ENCODE peak calls at places on chromosome 17, in seven cellular contexts. One of them, this sample, is unnamed.
A peak's percentile ranks its signal among the peaks of the same experiment; 100 is the strongest.

GRCh38 chr17:68704897-68705296 is 103.7 kb upstream of the FAM20A start:
- DNase-seq in GM06990: no peak
- DNase-seq in Peyer's patch: no peak
- DNase-seq in left ventricle myocardium inferior: no peak
- DNase-seq in GM23338: no peak
- DNase-seq in esophagus muscularis mucosa: no peak
- DNase-seq in fibroblast of lung: no peak
- DNase-seq in this sample: peak; percentile 79

GRCh38 chr17:59840908-59841666 is 51.7 kb downstream of the TUBD1 start:
- DNase-seq in Peyer's patch: no peak
- DNase-seq in fibroblast of lung: peak; percentile 64
- DNase-seq in GM23338: no peak
- DNase-seq in left ventricle myocardium inferior: no peak
- DNase-seq in esophagus muscularis mucosa: no peak
- DNase-seq in GM06990: no peak
- DNase-seq in this sample: peak; percentile 41

GRCh38 chr17:43779145-43780125 is 658 bp upstream of the DUSP3 start:
- DNase-seq in Peyer's patch: peak; percentile 42
- DNase-seq in left ventricle myocardium inferior: no peak
- DNase-seq in GM06990: no peak
- DNase-seq in esophagus muscularis mucosa: no peak
- DNase-seq in fibroblast of lung: no peak
- DNase-seq in GM23338: peak; percentile 69
- DNase-seq in this sample: no peak

GRCh38 chr17:72092710-72093322 is 28.0 kb upstream of the SOX9 start:
- DNase-seq in Peyer's patch: no peak
- DNase-seq in esophagus muscularis mucosa: no peak
- DNase-seq in left ventricle myocardium inferior: no peak
- DNase-seq in GM23338: no peak
- DNase-seq in GM06990: no peak
- DNase-seq in fibroblast of lung: no peak
- DNase-seq in this sample: no peak

GRCh38 chr17:80449930-80450576 is 26.4 kb downstream of the NPTX1 start:
- DNase-seq in GM23338: no peak
- DNase-seq in left ventricle myocardium inferior: no peak
- DNase-seq in Peyer's patch: no peak
- DNase-seq in esophagus muscularis mucosa: no peak
- DNase-seq in fibroblast of lung: peak; percentile 54
- DNase-seq in GM06990: no peak
- DNase-seq in this sample: no peak

GRCh38 chr17:2289878-2290478 is 13.6 kb downstream of the SMG6 start:
- DNase-seq in Peyer's patch: no peak
- DNase-seq in GM06990: peak; percentile 18
- DNase-seq in left ventricle myocardium inferior: no peak
- DNase-seq in esophagus muscularis mucosa: no peak
- DNase-seq in fibroblast of lung: no peak
- DNase-seq in GM23338: no peak
- DNase-seq in this sample: no peak

GRCh38 chr17:44829558-44830358 is at the start of gene GJC1:
- DNase-seq in GM06990: peak; percentile 60
- DNase-seq in esophagus muscularis mucosa: no peak
- DNase-seq in left ventricle myocardium inferior: peak; percentile 64
- DNase-seq in fibroblast of lung: no peak
- DNase-seq in GM23338: peak; percentile 85
- DNase-seq in Peyer's patch: no peak
- DNase-seq in this sample: no peak

GRCh38 chr17:17029938-17030337 is 12.3 kb upstream of the MPRIP start:
- DNase-seq in GM06990: no peak
- DNase-seq in Peyer's patch: no peak
- DNase-seq in left ventricle myocardium inferior: no peak
- DNase-seq in fibroblast of lung: no peak
- DNase-seq in esophagus muscularis mucosa: no peak
- DNase-seq in GM23338: no peak
- DNase-seq in this sample: no peak

GRCh38 chr17:59530561-59530960 is 34.8 kb upstream of the DHX40 start:
- DNase-seq in GM06990: no peak
- DNase-seq in left ventricle myocardium inferior: no peak
- DNase-seq in fibroblast of lung: no peak
- DNase-seq in Peyer's patch: no peak
- DNase-seq in esophagus muscularis mucosa: peak; percentile 80
- DNase-seq in GM23338: no peak
- DNase-seq in this sample: no peak

GRCh38 chr17:80105762-80106161 is 4.4 kb downstream of the GAA start:
- DNase-seq in GM06990: no peak
- DNase-seq in GM23338: no peak
- DNase-seq in Peyer's patch: no peak
- DNase-seq in esophagus muscularis mucosa: no peak
- DNase-seq in left ventricle myocardium inferior: no peak
- DNase-seq in fibroblast of lung: peak; percentile 52
- DNase-seq in this sample: no peak

GRCh38 chr17:14372905-14373559 is 72.2 kb downstream of the HS3ST3B1 start:
- DNase-seq in left ventricle myocardium inferior: no peak
- DNase-seq in esophagus muscularis mucosa: no peak
- DNase-seq in fibroblast of lung: no peak
- DNase-seq in GM23338: peak; percentile 24
- DNase-seq in Peyer's patch: no peak
- DNase-seq in GM06990: no peak
- DNase-seq in this sample: no peak

GRCh38 chr17:69860142-69860680 is 214.8 kb upstream of the KCNJ16 start:
- DNase-seq in fibroblast of lung: no peak
- DNase-seq in GM06990: no peak
- DNase-seq in left ventricle myocardium inferior: no peak
- DNase-seq in esophagus muscularis mucosa: no peak
- DNase-seq in GM23338: no peak
- DNase-seq in Peyer's patch: no peak
- DNase-seq in this sample: no peak

GRCh38 chr17:43401293-43401692 is 2.5 kb downstream of the ARL4D start:
- DNase-seq in GM23338: no peak
- DNase-seq in left ventricle myocardium inferior: no peak
- DNase-seq in Peyer's patch: no peak
- DNase-seq in fibroblast of lung: peak; percentile 74
- DNase-seq in GM06990: no peak
- DNase-seq in esophagus muscularis mucosa: no peak
- DNase-seq in this sample: peak; percentile 69

GRCh38 chr17:64982139-64982802 is 63.0 kb upstream of the LRRC37A3 start:
- DNase-seq in GM23338: no peak
- DNase-seq in GM06990: no peak
- DNase-seq in fibroblast of lung: no peak
- DNase-seq in Peyer's patch: no peak
- DNase-seq in left ventricle myocardium inferior: no peak
- DNase-seq in esophagus muscularis mucosa: no peak
- DNase-seq in this sample: no peak

GRCh38 chr17:40122466-40122943 is 734 bp downstream of the MSL1 start:
- DNase-seq in Peyer's patch: peak; percentile 57
- DNase-seq in GM23338: peak; percentile 68
- DNase-seq in fibroblast of lung: peak; percentile 45
- DNase-seq in GM06990: peak; percentile 72
- DNase-seq in esophagus muscularis mucosa: no peak
- DNase-seq in left ventricle myocardium inferior: peak; percentile 52
- DNase-seq in this sample: no peak
- TF ChIP-seq CTCF in Peyer's patch: no peak
- TF ChIP-seq CTCF in GM23338: no peak
- TF ChIP-seq CTCF in fibroblast of lung: peak; percentile 5
- TF ChIP-seq CTCF in GM06990: no peak
- TF ChIP-seq CTCF in esophagus muscularis mucosa: peak; percentile 10
- TF ChIP-seq CTCF in left ventricle myocardium inferior: peak; percentile 32
- TF ChIP-seq CTCF in this sample: peak; percentile 11

GRCh38 chr17:7407033-7407432 is 612 bp upstream of the NLGN2 start:
- DNase-seq in Peyer's patch: no peak
- DNase-seq in fibroblast of lung: no peak
- DNase-seq in GM06990: no peak
- DNase-seq in left ventricle myocardium inferior: no peak
- DNase-seq in esophagus muscularis mucosa: no peak
- DNase-seq in GM23338: peak; percentile 43
- DNase-seq in this sample: no peak

GRCh38 chr17:7405882-7406825 is 1.5 kb upstream of the NLGN2 start:
- DNase-seq in left ventricle myocardium inferior: no peak
- DNase-seq in GM06990: no peak
- DNase-seq in fibroblast of lung: no peak
- DNase-seq in Peyer's patch: no peak
- DNase-seq in esophagus muscularis mucosa: no peak
- DNase-seq in GM23338: peak; percentile 56
- DNase-seq in this sample: no peak

GRCh38 chr17:7408341-7408740 is 696 bp downstream of the NLGN2 start:
- DNase-seq in GM06990: no peak
- DNase-seq in GM23338: peak; percentile 62
- DNase-seq in Peyer's patch: no peak
- DNase-seq in esophagus muscularis mucosa: no peak
- DNase-seq in left ventricle myocardium inferior: no peak
- DNase-seq in fibroblast of lung: no peak
- DNase-seq in this sample: no peak

GRCh38 chr17:7408863-7409262 is 1.2 kb downstream of the NLGN2 start:
- DNase-seq in left ventricle myocardium inferior: no peak
- DNase-seq in GM23338: no peak
- DNase-seq in GM06990: no peak
- DNase-seq in fibroblast of lung: no peak
- DNase-seq in Peyer's patch: no peak
- DNase-seq in esophagus muscularis mucosa: no peak
- DNase-seq in this sample: no peak

GRCh38 chr17:7407483-7408231 is at the start of gene NLGN2:
- DNase-seq in fibroblast of lung: no peak
- DNase-seq in GM06990: no peak
- DNase-seq in GM23338: peak; percentile 50
- DNase-seq in left ventricle myocardium inferior: no peak
- DNase-seq in esophagus muscularis mucosa: no peak
- DNase-seq in Peyer's patch: no peak
- DNase-seq in this sample: no peak
- TF ChIP-seq CTCF in fibroblast of lung: no peak
- TF ChIP-seq CTCF in GM06990: no peak
- TF ChIP-seq CTCF in GM23338: no peak
- TF ChIP-seq CTCF in left ventricle myocardium inferior: no peak
- TF ChIP-seq CTCF in esophagus muscularis mucosa: no peak
- TF ChIP-seq CTCF in Peyer's patch: no peak
- TF ChIP-seq CTCF in this sample: no peak

DNA sequence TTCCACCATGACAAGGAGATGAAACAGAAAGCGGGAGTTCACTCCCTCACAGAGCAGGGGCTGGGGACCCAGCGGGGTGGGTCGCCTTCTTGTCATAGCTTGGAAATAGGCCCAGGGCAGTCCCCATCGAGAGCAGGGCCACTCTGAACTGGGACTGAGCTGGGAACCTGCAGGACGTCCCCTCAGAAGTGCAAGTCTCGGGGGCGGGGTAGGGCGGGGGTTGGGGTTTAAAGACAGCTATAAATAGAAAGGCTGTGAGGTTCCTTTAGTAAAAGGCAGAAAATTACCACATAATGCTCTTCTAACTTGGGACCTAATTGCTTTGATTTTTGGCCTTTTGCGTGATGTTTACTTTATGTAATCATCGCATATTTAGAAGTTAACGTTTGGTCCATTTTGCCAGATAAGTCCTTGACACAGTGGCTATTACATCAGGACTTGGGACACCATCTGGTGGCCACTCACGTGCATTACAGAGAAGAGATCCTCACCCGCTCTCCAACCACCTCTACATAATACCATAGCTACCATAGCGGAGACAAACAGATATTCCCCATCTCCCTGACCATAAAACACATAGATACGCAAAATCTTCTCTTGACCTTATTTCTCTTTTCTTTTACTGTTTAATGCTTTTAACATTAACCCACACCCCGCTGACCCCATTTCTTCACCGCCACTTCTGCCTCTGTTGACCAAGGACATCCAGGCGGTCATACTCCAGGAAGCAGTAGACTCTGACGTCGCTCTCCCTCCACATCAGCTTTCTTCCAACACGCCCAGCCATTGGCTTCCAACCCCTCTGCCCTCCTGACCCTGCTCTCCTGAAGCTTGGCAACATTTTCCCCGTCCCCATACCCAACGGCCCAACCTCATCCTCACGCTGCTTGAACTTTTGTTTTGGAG is 27.5 kb upstream of the PIK3R6 start:
- DNase-seq in fibroblast of lung: peak; percentile 73
- DNase-seq in esophagus muscularis mucosa: no peak
- DNase-seq in GM06990: peak; percentile 53
- DNase-seq in GM23338: peak; percentile 79
- DNase-seq in left ventricle myocardium inferior: peak; percentile 53
- DNase-seq in Peyer's patch: peak; percentile 60
- DNase-seq in this sample: peak; percentile 20
- TF ChIP-seq CTCF in fibroblast of lung: peak; percentile 91
- TF ChIP-seq CTCF in esophagus muscularis mucosa: peak; percentile 50
- TF ChIP-seq CTCF in GM06990: peak; percentile 68
- TF ChIP-seq CTCF in GM23338: peak; percentile 88
- TF ChIP-seq CTCF in left ventricle myocardium inferior: peak; percentile 90
- TF ChIP-seq CTCF in Peyer's patch: peak; percentile 75
- TF ChIP-seq CTCF in this sample: peak; percentile 78

GRCh38 chr17:77687921-77688320 is 270.6 kb upstream of the TNRC6C start:
- DNase-seq in GM23338: no peak
- DNase-seq in Peyer's patch: no peak
- DNase-seq in fibroblast of lung: no peak
- DNase-seq in GM06990: no peak
- DNase-seq in left ventricle myocardium inferior: no peak
- DNase-seq in esophagus muscularis mucosa: no peak
- DNase-seq in this sample: no peak

GRCh38 chr17:77692571-77693161 is 265.8 kb upstream of the TNRC6C start:
- DNase-seq in GM23338: no peak
- DNase-seq in left ventricle myocardium inferior: no peak
- DNase-seq in GM06990: no peak
- DNase-seq in fibroblast of lung: no peak
- DNase-seq in esophagus muscularis mucosa: peak; percentile 90
- DNase-seq in Peyer's patch: no peak
- DNase-seq in this sample: no peak

GRCh38 chr17:77688369-77688768 is 270.1 kb upstream of the TNRC6C start:
- DNase-seq in esophagus muscularis mucosa: no peak
- DNase-seq in GM23338: no peak
- DNase-seq in left ventricle myocardium inferior: no peak
- DNase-seq in GM06990: no peak
- DNase-seq in Peyer's patch: no peak
- DNase-seq in fibroblast of lung: no peak
- DNase-seq in this sample: no peak

GRCh38 chr17:77691216-77692085 is 267.1 kb upstream of the TNRC6C start:
- DNase-seq in GM06990: no peak
- DNase-seq in left ventricle myocardium inferior: no peak
- DNase-seq in Peyer's patch: no peak
- DNase-seq in GM23338: no peak
- DNase-seq in fibroblast of lung: no peak
- DNase-seq in esophagus muscularis mucosa: peak; percentile 74
- DNase-seq in this sample: no peak

DNA sequence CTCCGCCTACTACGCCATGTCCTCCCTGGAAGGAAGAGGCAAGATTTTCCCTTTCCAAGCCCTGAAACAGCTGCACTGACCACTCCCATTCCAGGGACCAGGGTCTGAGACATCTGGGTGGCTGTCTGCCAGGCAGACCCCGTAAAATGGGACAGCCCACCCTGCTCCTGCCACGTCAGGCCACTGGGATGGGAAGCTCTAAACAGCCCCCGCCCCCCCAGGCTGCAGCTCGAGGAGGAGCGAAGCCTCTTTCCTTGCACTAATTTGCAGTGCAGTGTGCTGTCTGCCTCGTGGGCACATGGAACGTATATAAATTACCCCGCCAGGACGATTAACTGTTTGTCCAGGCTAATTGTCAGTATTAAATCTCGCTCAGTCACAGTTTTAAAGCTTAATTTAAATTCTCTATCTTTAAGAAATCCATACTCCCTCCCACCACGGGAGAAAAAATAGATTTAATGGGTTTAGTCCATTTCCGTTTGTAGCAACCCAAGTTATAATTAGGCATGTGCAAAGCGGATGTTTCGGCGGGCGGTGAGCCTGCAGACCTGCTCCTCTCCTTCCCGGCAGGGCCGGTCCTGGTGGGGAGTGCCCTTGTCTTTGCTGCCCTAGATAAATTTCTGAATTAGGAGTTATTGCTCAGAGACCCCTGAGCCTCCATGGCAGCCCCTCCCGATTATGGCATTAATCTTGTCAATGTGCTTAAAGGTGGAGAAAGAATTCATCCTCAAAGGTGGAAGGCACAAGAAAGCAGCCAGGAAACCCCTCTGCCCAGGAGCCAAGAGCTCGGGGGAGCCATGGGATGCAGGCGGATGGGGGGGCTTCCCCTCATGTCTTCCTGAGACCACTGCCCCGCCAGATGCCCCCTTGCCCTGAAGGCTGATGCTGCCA is 268.0 kb upstream of the TNRC6C start:
- DNase-seq in GM06990: no peak
- DNase-seq in GM23338: no peak
- DNase-seq in left ventricle myocardium inferior: no peak
- DNase-seq in Peyer's patch: no peak
- DNase-seq in esophagus muscularis mucosa: peak; percentile 90
- DNase-seq in fibroblast of lung: no peak
- DNase-seq in this sample: no peak
- TF ChIP-seq CTCF in GM06990: no peak
- TF ChIP-seq CTCF in GM23338: no peak
- TF ChIP-seq CTCF in left ventricle myocardium inferior: no peak
- TF ChIP-seq CTCF in Peyer's patch: no peak
- TF ChIP-seq CTCF in esophagus muscularis mucosa: no peak
- TF ChIP-seq CTCF in fibroblast of lung: no peak
- TF ChIP-seq CTCF in this sample: no peak

This sample was measured in AG09319.